ENCODE peak calls at places on chromosome 13, in five cellular contexts. K is H1, J is GM12878, I is K562, F is HepG2. O is an unnamed sample.

GRCh38 chr13:109494955-109495354 is 291.4 kb downstream of the IRS2 start:
- DNase-seq in K (no peak), J (no peak), I (no peak), F (no peak), O (no peak)

GRCh38 chr13:37109080-37109678 is 3.7 kb upstream of the CSNK1A1L start:
- DNase-seq in K (no peak), J (no peak), I (no peak), F (peak), O (no peak)

GRCh38 chr13:111547726-111548273 is 227.4 kb downstream of the TEX29 start:
- DNase-seq in K (no peak), J (no peak), I (no peak), F (no peak), O (no peak)

GRCh38 chr13:23750383-23751121 is 138.6 kb downstream of the MIPEP start:
- DNase-seq in K (no peak), J (no peak), I (no peak), F (no peak), O (no peak)

GRCh38 chr13:107200491-107200890 is 632.6 kb upstream of the ARGLU1 start:
- DNase-seq in K (no peak), J (no peak), I (no peak), F (no peak), O (no peak)

GRCh38 chr13:112234131-112234875 is 141.9 kb upstream of the SPACA7 start:
- DNase-seq in K (no peak), J (no peak), I (no peak), F (no peak), O (no peak)

GRCh38 chr13:24052547-24052981 is 108.0 kb upstream of the SPATA13 start:
- DNase-seq in K (no peak), J (no peak), I (peak), F (no peak), O (no peak)

GRCh38 chr13:35956074-35956473 is 175.1 kb downstream of the DCLK1 start:
- DNase-seq in K (no peak), J (no peak), I (no peak), F (no peak), O (no peak)

GRCh38 chr13:29561918-29562317 is 33.6 kb downstream of the SLC7A1 start:
- DNase-seq in K (no peak), J (no peak), I (no peak), F (peak), O (no peak)

GRCh38 chr13:21395953-21396352 is 63.1 kb downstream of the ZDHHC20 start:
- DNase-seq in K (no peak), J (no peak), I (no peak), F (no peak), O (no peak)

GRCh38 chr13:27918918-27919255 is 913 bp upstream of the PDX1 start:
- DNase-seq in K (no peak), J (no peak), I (no peak), F (no peak), O (peak)

GRCh38 chr13:59319276-59319675 is 844.5 kb downstream of the DIAPH3 start:
- DNase-seq in K (no peak), J (no peak), I (no peak), F (no peak), O (no peak)

GRCh38 chr13:27535546-27535945 is 84.8 kb downstream of the LNX2 start:
- DNase-seq in K (no peak), J (no peak), I (no peak), F (no peak), O (no peak)

GRCh38 chr13:59742467-59742866 is 421.3 kb downstream of the DIAPH3 start:
- DNase-seq in K (no peak), J (no peak), I (no peak), F (no peak), O (no peak)

GRCh38 chr13:67493835-67494234 is 263.7 kb upstream of the PCDH9 start:
- DNase-seq in K (no peak), J (no peak), I (no peak), F (no peak), O (no peak)

GRCh38 chr13:106277483-106278154 is 257.8 kb downstream of the EFNB2 start:
- DNase-seq in K (no peak), J (no peak), I (no peak), F (no peak), O (no peak)

GRCh38 chr13:73671011-73671410 is 463.2 kb downstream of the KLF12 start:
- DNase-seq in K (no peak), J (no peak), I (no peak), F (no peak), O (no peak)

GRCh38 chr13:29583073-29583785 is 12.3 kb downstream of the SLC7A1 start:
- DNase-seq in K (no peak), J (no peak), I (no peak), F (no peak), O (no peak)

GRCh38 chr13:27461940-27462584 is 11.7 kb upstream of the MTIF3 start:
- DNase-seq in K (no peak), J (no peak), I (no peak), F (no peak), O (no peak)

GRCh38 chr13:73403362-73404150 is 344.8 kb downstream of the KLF5 start:
- DNase-seq in K (no peak), J (no peak), I (no peak), F (no peak), O (no peak)

GRCh38 chr13:84126671-84127171 is 244.4 kb upstream of the SLITRK1 start:
- DNase-seq in K (no peak), J (peak), I (no peak), F (no peak), O (no peak)

GRCh38 chr13:110118106-110118505 is 188.9 kb downstream of the COL4A1 start:
- DNase-seq in K (no peak), J (no peak), I (no peak), F (no peak), O (no peak)

GRCh38 chr13:24032674-24033073 is 127.8 kb upstream of the SPATA13 start:
- DNase-seq in K (no peak), J (no peak), I (no peak), F (peak), O (no peak)

GRCh38 chr13:60484865-60485264 is 87.8 kb downstream of the TDRD3 start:
- DNase-seq in K (no peak), J (no peak), I (no peak), F (no peak), O (no peak)

GRCh38 chr13:51534075-51534817 is 50.0 kb upstream of the WDFY2 start:
- DNase-seq in K (no peak), J (no peak), I (no peak), F (no peak), O (no peak)

GRCh38 chr13:98540476-98540875 is 36.4 kb downstream of the STK24 start:
- DNase-seq in K (no peak), J (no peak), I (no peak), F (no peak), O (no peak)

DNA sequence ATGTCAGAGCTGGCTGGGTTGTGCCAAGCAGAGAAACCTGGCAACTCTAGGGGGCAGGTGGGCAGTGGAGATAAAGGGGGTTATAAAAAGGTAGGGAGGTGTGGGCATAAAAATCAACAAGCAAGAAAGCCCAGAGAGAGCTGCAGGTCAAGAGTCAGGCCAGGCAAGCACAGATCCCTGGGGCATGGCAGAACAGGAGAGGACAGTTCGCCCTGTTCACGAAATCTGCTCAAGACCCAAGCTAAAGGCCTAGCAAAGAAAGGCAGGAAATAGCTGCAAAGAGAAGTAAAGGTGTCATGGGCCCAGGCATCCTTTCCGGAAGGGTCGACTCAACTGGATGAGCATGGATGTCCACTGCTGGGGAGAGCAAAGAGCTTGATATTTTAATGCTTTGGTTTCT is 3.4 kb downstream of the MBNL2 start:
- DNase-seq in K (no peak), J (no peak), I (no peak), F (no peak), O (no peak)
- TF ChIP-seq CREB1 in K (no peak), J (no peak), I (no peak), F (no peak), O (no peak)

DNA sequence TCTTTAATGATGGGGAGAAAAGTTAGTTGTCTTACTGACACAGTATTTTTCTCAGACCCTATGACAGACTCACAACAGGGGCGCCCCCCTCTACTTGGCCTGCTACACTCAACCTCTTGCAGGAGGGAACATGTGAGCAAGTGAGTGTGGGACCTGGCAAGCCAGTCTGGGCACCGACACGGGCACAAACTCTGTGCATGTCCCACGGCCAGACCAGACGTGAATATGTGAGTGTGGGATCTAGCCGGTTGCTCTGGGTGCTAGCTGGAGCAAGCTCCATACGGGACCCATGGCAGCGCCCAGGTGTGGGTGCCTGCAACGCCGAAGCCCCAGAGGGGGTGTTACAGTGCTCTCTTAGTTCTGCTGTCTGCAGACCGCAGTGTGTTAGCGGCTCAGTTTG is 1437.3 kb upstream of the MIR17HG start:
- DNase-seq in K (no peak), J (no peak), I (no peak), F (no peak), O (no peak)
- TF ChIP-seq MAX in K (no peak), J (no peak), I (no peak), F (no peak), O (no peak)

DNA sequence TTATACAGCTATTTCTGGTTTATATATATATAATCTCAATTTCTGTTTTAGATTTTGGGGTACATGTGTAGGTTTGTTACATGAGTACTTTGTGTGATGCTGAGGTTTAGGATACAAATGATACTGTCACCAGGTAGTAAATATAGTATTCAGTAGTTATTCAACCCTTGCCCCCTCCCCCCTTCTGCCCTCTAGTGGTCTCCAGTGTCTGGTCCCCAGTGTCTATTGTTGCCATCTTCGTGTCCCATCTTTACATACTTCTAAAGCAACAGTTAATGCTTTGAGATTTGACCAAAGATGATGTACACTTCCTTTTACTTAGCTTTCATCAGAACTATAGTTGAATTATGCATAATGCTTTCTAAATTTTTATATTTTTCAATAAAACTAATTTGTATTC is 1623.4 kb upstream of the PRR20A start:
- DNase-seq in K (no peak), J (no peak), I (no peak), F (no peak), O (peak)
- TF ChIP-seq CTCF in K (peak), J (no peak), I (no peak), F (no peak), O (peak)

GRCh38 chr13:113835461-113836274 is 28.2 kb downstream of the GAS6 start:
- DNase-seq in K (no peak), J (no peak), I (no peak), F (no peak), O (no peak)
- TF ChIP-seq CREB1 in K (no peak), J (no peak), I (no peak), F (no peak), O (no peak)

DNA sequence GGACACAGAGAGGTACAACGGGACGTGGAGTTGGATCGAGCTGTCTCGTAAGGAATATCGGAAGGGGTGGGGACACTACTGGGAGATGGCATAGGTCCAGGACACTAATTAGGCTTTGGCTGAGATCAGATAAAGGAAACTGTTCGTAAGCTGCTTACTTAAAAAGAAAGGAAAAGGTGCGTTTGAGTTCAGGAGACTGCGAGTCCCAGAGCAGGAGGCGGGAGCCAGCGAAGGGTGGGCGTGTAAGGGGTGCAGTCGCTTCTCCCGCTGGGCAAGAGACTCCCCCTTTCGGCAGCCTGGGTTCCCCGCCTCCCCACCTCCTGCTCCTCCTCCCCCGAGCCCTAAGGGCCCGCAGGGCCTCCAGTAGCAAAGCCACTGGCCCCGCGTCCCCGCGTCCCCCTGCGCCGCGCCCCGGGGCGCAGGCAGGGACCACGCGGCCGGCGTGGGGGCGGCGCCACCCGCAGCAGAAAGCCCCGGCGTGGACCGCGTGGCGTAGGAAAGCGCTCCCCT is 571 bp downstream of the ABCC4 start:
- DNase-seq in K (no peak), J (no peak), I (peak), F (peak), O (peak)
- TF ChIP-seq MAX in K (no peak), J (no peak), I (no peak), F (no peak), O (no peak)

GRCh38 chr13:38866649-38867048 is 124.0 kb downstream of the STOML3 start:
- DNase-seq in K (no peak), J (no peak), I (no peak), F (peak), O (no peak)
- TF ChIP-seq CTCF in K (no peak), J (no peak), I (no peak), F (peak), O (no peak)

GRCh38 chr13:91313581-91313980 is 33.9 kb upstream of the MIR17HG start:
- DNase-seq in K (no peak), J (no peak), I (no peak), F (no peak), O (no peak)

GRCh38 chr13:91314888-91315287 is 32.6 kb upstream of the MIR17HG start:
- DNase-seq in K (no peak), J (no peak), I (no peak), F (no peak), O (no peak)

GRCh38 chr13:91311491-91311890 is 36.0 kb upstream of the MIR17HG start:
- DNase-seq in K (no peak), J (no peak), I (no peak), F (no peak), O (no peak)

GRCh38 chr13:91313103-91313502 is 34.4 kb upstream of the MIR17HG start:
- DNase-seq in K (no peak), J (no peak), I (no peak), F (peak), O (no peak)

DNA sequence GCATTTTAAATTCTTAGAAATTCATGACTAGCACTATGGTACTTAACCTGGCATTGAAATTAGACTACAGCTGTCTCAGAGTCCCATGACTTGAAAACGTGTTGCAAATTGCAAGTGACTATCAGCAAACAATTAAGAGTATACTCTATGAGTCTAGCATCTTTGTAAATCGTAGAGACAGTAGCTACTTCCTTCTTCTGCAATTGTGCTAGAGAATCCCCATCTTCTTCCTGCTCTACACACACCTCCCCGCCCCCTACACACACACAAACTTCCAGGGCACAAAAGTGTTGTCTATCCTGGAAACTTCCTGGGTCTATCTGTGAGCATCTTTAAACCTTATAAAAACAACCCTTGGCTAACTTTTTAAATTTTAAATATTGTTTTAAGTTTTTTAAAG is 35.2 kb upstream of the MIR17HG start:
- DNase-seq in K (no peak), J (no peak), I (no peak), F (no peak), O (no peak)
- TF ChIP-seq CREB1 in K (no peak), J (no peak), I (no peak), F (no peak), O (no peak)

GRCh38 chr13:45750566-45750965 is 48.4 kb downstream of the CBY2 start:
- DNase-seq in K (no peak), J (no peak), I (no peak), F (no peak), O (no peak)

GRCh38 chr13:45751882-45752281 is 49.8 kb downstream of the CBY2 start:
- DNase-seq in K (no peak), J (no peak), I (no peak), F (no peak), O (no peak)

GRCh38 chr13:45747071-45747470 is 45.0 kb downstream of the CBY2 start:
- DNase-seq in K (no peak), J (no peak), I (no peak), F (no peak), O (no peak)

GRCh38 chr13:45744979-45745378 is 42.9 kb downstream of the CBY2 start:
- DNase-seq in K (no peak), J (no peak), I (no peak), F (no peak), O (no peak)

DNA sequence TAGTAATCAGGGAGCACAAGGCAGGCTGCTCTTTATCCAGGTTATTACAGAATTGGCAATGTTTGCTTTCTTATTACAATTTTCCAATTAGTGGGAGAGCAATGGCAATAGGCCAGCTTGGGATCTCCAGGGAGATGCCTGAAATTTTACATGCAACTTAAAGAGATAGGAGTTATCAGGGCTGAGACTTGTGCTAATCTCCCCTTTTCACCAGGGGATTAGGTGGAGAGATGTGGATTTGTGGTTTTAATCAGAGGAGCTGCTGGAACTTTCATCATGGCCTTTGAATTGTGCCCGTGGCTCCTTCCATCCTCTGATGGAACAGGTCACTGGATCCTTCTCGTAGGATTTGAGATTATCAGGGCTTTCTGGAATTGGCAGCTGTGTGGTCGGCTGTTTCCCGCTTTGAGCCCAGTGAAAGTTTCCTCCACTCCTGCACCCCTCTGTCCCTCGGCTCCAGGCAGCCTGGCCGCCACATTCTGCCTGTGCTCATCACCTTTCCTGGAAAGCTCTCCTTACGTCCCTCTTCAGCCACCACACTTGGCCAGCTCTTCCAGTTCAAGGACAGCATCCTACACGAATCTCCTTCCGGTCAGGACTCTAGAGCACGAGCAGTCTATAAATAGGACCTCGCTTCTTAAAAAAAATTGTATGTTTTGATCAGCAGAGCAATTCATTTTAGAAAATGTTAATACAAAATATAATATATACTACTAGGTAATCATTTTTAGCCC is 47.1 kb downstream of the CBY2 start:
- DNase-seq in K (no peak), J (no peak), I (no peak), F (no peak), O (no peak)
- TF ChIP-seq MAX in K (no peak), J (no peak), I (no peak), F (no peak), O (no peak)